ENCODE peak calls at places on chromosomes 12 and 14, in six cellular contexts. V is breast epithelium; I is stimulated activated CD8-positive, alpha-beta memory T cell treated with anti-CD3 and anti-CD28 coated beads, Interleukin-7, amount 100 ng/mL, for 24 hours; S is lower leg skin; N is activated T-cell treated with anti-CD3 and anti-CD28 coated beads for 48 hours; F is ACHN. P is an unnamed sample.

GRCh38 chr12:32248594-32249140 is 142.0 kb downstream of the BICD1 start:
- DNase-seq in F (no peak), N (no peak), S (no peak), V (no peak), I (no peak), P (no peak)

GRCh38 chr12:25242981-25243764 is 7.6 kb downstream of the KRAS start:
- DNase-seq in S (no peak), I (no peak), F (no peak), N (no peak), V (no peak), P (no peak)

GRCh38 chr12:3035815-3036702 is 41.1 kb upstream of the TSPAN9 start:
- DNase-seq in N (no peak), F (peak; percentile 24), V (no peak), I (no peak), S (no peak), P (no peak)

GRCh38 chr12:123471374-123472068 is 13.6 kb downstream of the SNRNP35 start:
- DNase-seq in S (no peak), N (no peak), I (no peak), V (no peak), F (no peak), P (no peak)

GRCh38 chr12:1581973-1582708 is 12.2 kb downstream of the FBXL14 start:
- DNase-seq in I (no peak), S (no peak), F (no peak), V (no peak), N (no peak), P (no peak)

GRCh38 chr12:52207895-52208294 is 16.1 kb upstream of the KRT80 start:
- DNase-seq in V (peak; percentile 95), S (peak; percentile 78), I (no peak), F (no peak), N (no peak), P (peak; percentile 83)

GRCh38 chr12:12072064-12072760 is 1.5 kb downstream of the BCL2L14 start:
- DNase-seq in S (no peak), N (peak; percentile 13), V (no peak), F (no peak), I (no peak), P (peak; percentile 58)

GRCh38 chr12:62133440-62133839 is 126.8 kb upstream of the USP15 start:
- DNase-seq in V (no peak), I (no peak), S (no peak), N (no peak), F (no peak), P (no peak)

GRCh38 chr12:13701502-13701901 is 279.9 kb downstream of the GRIN2B start:
- DNase-seq in F (no peak), S (no peak), N (no peak), V (no peak), I (no peak), P (no peak)

GRCh38 chr14:28671425-28671824 is 95.2 kb upstream of the FOXG1 start:
- DNase-seq in S (no peak), I (no peak), N (no peak), V (no peak), F (no peak), P (no peak)

GRCh38 chr12:89883630-89884364 is 175.2 kb upstream of the ATP2B1 start:
- DNase-seq in S (no peak), V (peak; percentile 20), F (no peak), N (no peak), I (no peak), P (no peak)

GRCh38 chr12:76539727-76540126 is 19.8 kb downstream of the OSBPL8 start:
- DNase-seq in V (no peak), F (no peak), N (no peak), I (no peak), S (no peak), P (no peak)

GRCh38 chr12:69415471-69416275 is 54.5 kb upstream of the FRS2 start:
- DNase-seq in V (peak; percentile 27), S (peak; percentile 51), N (no peak), I (no peak), F (peak; percentile 65), P (peak; percentile 45)

GRCh38 chr14:94775875-94776217 is 5.9 kb upstream of the GSC start:
- DNase-seq in F (no peak), V (no peak), I (no peak), S (no peak), N (no peak), P (no peak)

GRCh38 chr12:6852651-6853354 is 853 bp downstream of the USP5 start:
- DNase-seq in F (peak; percentile 80), I (peak; percentile 56), V (no peak), N (peak; percentile 73), S (peak; percentile 54), P (peak; percentile 66)